ENCODE peak calls at places on chromosome 3, in four cellular contexts. Q, H, V and R are unnamed samples.

GRCh38 chr3:88963003-88963402 is 144.4 kb upstream of the EPHA3 start:
- DNase-seq in Q (no peak), H (no peak), V (no peak), R (no peak)

GRCh38 chr3:139117136-139117675 is 72.5 kb upstream of the PRR23C start:
- DNase-seq in Q (no peak), H (no peak), V (peak; percentile 13), R (no peak)

GRCh38 chr3:164419220-164419619 is 659.1 kb downstream of the SI start:
- DNase-seq in Q (no peak), H (no peak), V (no peak), R (no peak)

GRCh38 chr3:179260949-179261765 is 10.2 kb upstream of the KCNMB3 start:
- DNase-seq in Q (peak; percentile 82), H (peak; percentile 50), V (peak; percentile 54), R (peak; percentile 89)

GRCh38 chr3:194855025-194855391 is 169.3 kb downstream of the FAM43A start:
- DNase-seq in Q (no peak), H (no peak), V (no peak), R (no peak)

GRCh38 chr3:119356646-119357045 is 62.5 kb downstream of the ARHGAP31 start:
- DNase-seq in Q (no peak), H (no peak), V (no peak), R (no peak)

GRCh38 chr3:101836907-101837598 is 12.3 kb upstream of the NFKBIZ start:
- DNase-seq in Q (no peak), H (no peak), V (no peak), R (no peak)

GRCh38 chr3:140319801-140320200 is 358.1 kb upstream of the TRIM42 start:
- DNase-seq in Q (no peak), H (no peak), V (no peak), R (no peak)

GRCh38 chr3:122824465-122825379 is 29.9 kb downstream of the SLC49A4 start:
- DNase-seq in Q (no peak), H (no peak), V (no peak), R (no peak)

GRCh38 chr3:114727373-114727772 is 419.7 kb downstream of the ZBTB20 start:
- DNase-seq in Q (no peak), H (no peak), V (no peak), R (no peak)

GRCh38 chr3:51813539-51813938 is 34.5 kb upstream of the IQCF6 start:
- DNase-seq in Q (no peak), H (peak; percentile 51), V (no peak), R (no peak)

GRCh38 chr3:104362319-104362718 is 1004.4 kb upstream of the ALCAM start:
- DNase-seq in Q (no peak), H (no peak), V (no peak), R (no peak)

GRCh38 chr3:45992820-45993219 is 2.8 kb downstream of the FYCO1 start:
- DNase-seq in Q (no peak), H (no peak), V (no peak), R (no peak)

GRCh38 chr3:16523778-16524177 is 10.3 kb upstream of the RFTN1 start:
- DNase-seq in Q (no peak), H (no peak), V (no peak), R (no peak)

GRCh38 chr3:30638685-30639412 is 32.4 kb downstream of the TGFBR2 start:
- DNase-seq in Q (no peak), H (no peak), V (no peak), R (no peak)

GRCh38 chr3:113597611-113598382 is 65.4 kb downstream of the SIDT1 start:
- DNase-seq in Q (no peak), H (no peak), V (no peak), R (no peak)

GRCh38 chr3:66858656-66859381 is 139.3 kb upstream of the KBTBD8 start:
- DNase-seq in Q (no peak), H (no peak), V (no peak), R (no peak)

GRCh38 chr3:50256978-50257890 is 11.7 kb upstream of the SEMA3B start:
- DNase-seq in Q (no peak), H (no peak), V (peak; percentile 48), R (peak; percentile 57)
- TF ChIP-seq POLR2A in Q (no peak), H (no peak), V (no peak), R (no peak)

GRCh38 chr3:149634573-149634972 is 23.3 kb downstream of the WWTR1 start:
- DNase-seq in Q (no peak), H (no peak), V (no peak), R (no peak)
- TF ChIP-seq POLR2A in Q (no peak), H (no peak), V (no peak), R (no peak)

GRCh38 chr3:141878812-141879211 is 2.4 kb downstream of the ATP1B3 start:
- DNase-seq in Q (no peak), H (no peak), V (no peak), R (peak; percentile 67)

GRCh38 chr3:141877911-141878310 is 1.5 kb downstream of the ATP1B3 start:
- DNase-seq in Q (no peak), H (no peak), V (peak; percentile 24), R (peak; percentile 64)

GRCh38 chr3:141876891-141877561 is 583 bp downstream of the ATP1B3 start:
- DNase-seq in Q (peak; percentile 25), H (peak; percentile 53), V (peak; percentile 40), R (peak; percentile 77)

GRCh38 chr3:141876381-141876890 is at the start of gene ATP1B3:
- DNase-seq in Q (peak; percentile 84), H (peak; percentile 76), V (peak; percentile 82), R (peak; percentile 94)

GRCh38 chr3:141878326-141878725 is 1.9 kb downstream of the ATP1B3 start:
- DNase-seq in Q (no peak), H (no peak), V (no peak), R (no peak)
- TF ChIP-seq POLR2A in Q (no peak), H (no peak), V (no peak), R (no peak)

GRCh38 chr3:134312873-134313838 is 61.1 kb downstream of the AMOTL2 start:
- DNase-seq in Q (no peak), H (peak; percentile 68), V (peak; percentile 73), R (peak; percentile 18)
- TF ChIP-seq POLR2A in Q (no peak), H (peak; percentile 20), V (peak; percentile 77), R (no peak)

GRCh38 chr3:19256313-19256712 is 108.0 kb downstream of the KCNH8 start:
- DNase-seq in Q (no peak), H (no peak), V (no peak), R (no peak)
- TF ChIP-seq POLR2A in Q (no peak), H (no peak), V (no peak), R (no peak)

GRCh38 chr3:50236484-50237132 is 604 bp downstream of the GNAI2 start:
- DNase-seq in Q (no peak), H (no peak), V (no peak), R (no peak)

GRCh38 chr3:50238549-50239026 is 2.6 kb downstream of the GNAI2 start:
- DNase-seq in Q (no peak), H (peak; percentile 93), V (peak; percentile 41), R (peak; percentile 72)

GRCh38 chr3:50239649-50240048 is 3.6 kb downstream of the GNAI2 start:
- DNase-seq in Q (no peak), H (no peak), V (no peak), R (no peak)

GRCh38 chr3:50237133-50237651 is 1.2 kb downstream of the GNAI2 start:
- DNase-seq in Q (no peak), H (no peak), V (no peak), R (no peak)

GRCh38 chr3:50237754-50238548 is 1.9 kb downstream of the GNAI2 start:
- DNase-seq in Q (peak; percentile 85), H (peak; percentile 64), V (no peak), R (peak; percentile 78)
- TF ChIP-seq POLR2A in Q (peak; percentile 69), H (peak; percentile 63), V (no peak), R (peak; percentile 61)

GRCh38 chr3:109188726-109189125 is 52.2 kb downstream of the C3orf85 start:
- DNase-seq in Q (no peak), H (no peak), V (no peak), R (no peak)
- TF ChIP-seq POLR2A in Q (no peak), H (no peak), V (no peak), R (no peak)

GRCh38 chr3:15064835-15065549 is at the start of gene MRPS25:
- DNase-seq in Q (peak; percentile 95), H (peak; percentile 91), V (peak; percentile 92), R (peak; percentile 94)

GRCh38 chr3:15071699-15072098 is 6.6 kb upstream of the MRPS25 start:
- DNase-seq in Q (no peak), H (no peak), V (no peak), R (no peak)

GRCh38 chr3:15065550-15066007 is 464 bp upstream of the MRPS25 start:
- DNase-seq in Q (no peak), H (no peak), V (no peak), R (no peak)

GRCh38 chr3:15066467-15066866 is 1.4 kb upstream of the MRPS25 start:
- DNase-seq in Q (no peak), H (no peak), V (no peak), R (no peak)

DNA sequence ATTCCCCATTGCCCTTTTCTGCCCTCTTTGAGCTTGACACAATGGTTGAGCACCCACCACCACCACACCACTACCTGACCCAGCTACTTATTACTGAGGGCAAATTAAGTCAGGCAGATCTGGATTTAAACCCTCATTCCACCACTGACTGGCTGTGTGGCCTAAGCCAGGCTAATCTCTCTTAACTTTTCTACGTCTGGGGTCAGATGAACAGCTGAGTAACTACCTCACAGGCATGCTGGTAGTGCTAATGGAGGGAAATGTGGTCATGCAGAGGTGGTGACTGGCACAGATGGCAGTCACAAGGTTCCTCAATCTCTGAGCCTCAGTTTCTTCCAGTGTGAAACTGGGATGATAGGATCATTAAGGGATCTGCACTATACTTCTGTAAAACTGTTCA is 4.3 kb upstream of the MRPS25 start:
- DNase-seq in Q (no peak), H (no peak), V (no peak), R (no peak)
- TF ChIP-seq POLR2A in Q (no peak), H (no peak), V (no peak), R (no peak)